ENCODE peak calls at places on chromosomes 3 and 15, in six cellular contexts. N is GM12891, P is HepG2, W is H1, G is K562, F is GM12878. I is an unnamed sample.

GRCh38 chr15:66936115-66936863 is 129.1 kb upstream of the SMAD3 start:
- DNase-seq in F (no peak), N (no peak), P (no peak), W (no peak), G (no peak), I (no peak)

GRCh38 chr3:128226794-128227399 is 73.6 kb downstream of the EEFSEC start:
- DNase-seq in G (peak; percentile 78), P (peak; percentile 31), F (no peak), W (peak; percentile 88), N (peak; percentile 27), I (peak; percentile 39)

GRCh38 chr3:41093476-41093875 is 105.8 kb upstream of the CTNNB1 start:
- DNase-seq in F (no peak), G (no peak), N (no peak), W (no peak), P (no peak), I (no peak)

GRCh38 chr15:61832223-61832622 is 228.0 kb downstream of the VPS13C start:
- DNase-seq in N (no peak), W (no peak), G (no peak), F (no peak), P (no peak), I (no peak)

GRCh38 chr3:3664916-3665315 is 134.3 kb upstream of the LRRN1 start:
- DNase-seq in F (no peak), N (no peak), P (no peak), G (no peak), W (no peak), I (no peak)

GRCh38 chr3:51698209-51698608 is 8.7 kb upstream of the GRM2 start:
- DNase-seq in N (no peak), W (no peak), F (no peak), G (no peak), P (no peak), I (no peak)

GRCh38 chr15:31977812-31978662 is 52.3 kb upstream of the CHRNA7 start:
- DNase-seq in G (peak; percentile 65), W (peak; percentile 92), P (peak; percentile 16), F (no peak), N (peak; percentile 45), I (peak; percentile 31)

GRCh38 chr15:73799466-73799865 is 46.3 kb upstream of the INSYN1 start:
- DNase-seq in N (no peak), P (no peak), G (no peak), W (no peak), F (no peak), I (no peak)

GRCh38 chr3:126152931-126153694 is 27.3 kb downstream of the ALDH1L1 start:
- DNase-seq in F (no peak), P (no peak), W (peak; percentile 19), N (no peak), G (no peak), I (no peak)

GRCh38 chr15:73440571-73440970 is 2.4 kb upstream of the REC114 start:
- DNase-seq in W (no peak), N (no peak), P (no peak), F (no peak), G (no peak), I (no peak)

GRCh38 chr3:16101295-16102186 is 72.9 kb upstream of the GALNT15 start:
- DNase-seq in W (no peak), P (peak; percentile 49), N (no peak), F (no peak), G (no peak), I (no peak)
- TF ChIP-seq TAF1 in W (no peak), P (no peak), N (no peak), F (no peak), G (no peak), I (no peak)

GRCh38 chr3:24450142-24450932 is 44.3 kb downstream of the THRB start:
- DNase-seq in F (no peak), N (no peak), W (no peak), G (no peak), P (peak; percentile 82), I (no peak)
- TF ChIP-seq POLR2A in F (no peak), N (no peak), W (no peak), G (no peak), P (peak; percentile 81), I (no peak)

GRCh38 chr15:82537351-82537908 is 2.8 kb downstream of the RPS17 start:
- DNase-seq in W (no peak), F (no peak), P (no peak), G (no peak), N (no peak), I (no peak)

GRCh38 chr15:82540055-82540983 is at the start of gene RPS17:
- DNase-seq in G (peak; percentile 99), W (peak; percentile 99), P (peak; percentile 88), F (peak; percentile 85), N (peak; percentile 99), I (peak; percentile 99)

GRCh38 chr15:82539690-82540054 is 585 bp downstream of the RPS17 start:
- DNase-seq in P (no peak), W (no peak), F (no peak), N (no peak), G (peak; percentile 16), I (no peak)

GRCh38 chr15:82540984-82541431 is 751 bp upstream of the RPS17 start:
- DNase-seq in G (peak; percentile 37), F (no peak), P (no peak), N (peak; percentile 26), W (peak; percentile 63), I (peak; percentile 37)

GRCh38 chr15:82538961-82539689 is 1.1 kb downstream of the RPS17 start:
- DNase-seq in N (no peak), G (peak; percentile 29), F (no peak), W (no peak), P (peak; percentile 29), I (no peak)
- TF ChIP-seq TAF1 in N (no peak), G (no peak), F (peak; percentile 16), W (no peak), P (no peak), I (no peak)

GRCh38 chr15:43779016-43779415 is 2.2 kb upstream of the ELL3 start:
- DNase-seq in F (no peak), N (no peak), W (no peak), G (no peak), P (no peak), I (no peak)

GRCh38 chr15:43775411-43775965 is 1.3 kb downstream of the ELL3 start:
- DNase-seq in F (no peak), G (no peak), P (peak; percentile 79), W (peak; percentile 66), N (no peak), I (no peak)

GRCh38 chr15:43776101-43776717 is 557 bp downstream of the ELL3 start:
- DNase-seq in W (peak; percentile 84), N (peak; percentile 38), F (peak; percentile 66), G (no peak), P (no peak), I (peak; percentile 47)

GRCh38 chr15:43776718-43777292 is at the start of gene ELL3:
- DNase-seq in G (peak; percentile 44), W (no peak), P (peak; percentile 56), F (no peak), N (peak; percentile 43), I (peak; percentile 44)

DNA sequence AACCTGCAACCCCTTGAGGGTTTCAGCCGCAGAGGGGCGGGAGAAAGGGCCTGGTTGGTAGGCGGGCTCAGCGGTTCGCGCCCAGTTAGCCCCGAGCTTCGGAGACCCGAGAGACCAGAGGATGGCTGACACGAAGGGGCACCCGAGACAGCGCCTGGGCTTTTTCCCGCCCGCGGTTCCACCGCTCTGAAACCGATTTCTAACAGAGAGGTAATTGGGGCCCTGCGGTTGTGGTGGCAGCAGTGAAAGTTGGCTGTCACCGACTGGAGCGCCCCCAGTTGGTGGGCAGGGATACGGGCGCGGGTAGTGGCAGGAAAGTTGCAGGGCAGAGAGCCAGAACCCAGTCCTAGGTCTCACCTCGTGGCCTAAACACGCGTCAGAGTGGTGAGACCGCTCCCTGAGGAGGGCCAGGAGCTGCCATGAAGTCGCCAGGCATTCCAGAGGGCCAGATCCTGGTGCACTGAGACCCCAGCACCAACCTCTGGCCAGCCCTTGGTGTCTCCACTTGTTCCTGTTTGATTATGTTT is 590 bp upstream of the ELL3 start:
- DNase-seq in P (peak; percentile 58), N (peak; percentile 61), W (peak; percentile 90), F (peak; percentile 78), G (peak; percentile 31), I (peak; percentile 66)
- TF ChIP-seq POLR2A in P (peak; percentile 66), N (no peak), W (no peak), F (no peak), G (peak; percentile 39), I (no peak)

GRCh38 chr15:88104357-88104756 is 152.2 kb downstream of the NTRK3 start:
- DNase-seq in G (no peak), N (no peak), W (no peak), P (no peak), F (no peak), I (no peak)

GRCh38 chr15:88108991-88109390 is 147.5 kb downstream of the NTRK3 start:
- DNase-seq in F (no peak), N (no peak), W (no peak), G (no peak), P (no peak), I (no peak)

GRCh38 chr15:88106063-88106462 is 150.5 kb downstream of the NTRK3 start:
- DNase-seq in G (no peak), N (no peak), P (no peak), W (no peak), F (no peak), I (no peak)
- TF ChIP-seq TAF1 in G (no peak), N (no peak), P (no peak), W (no peak), F (no peak), I (no peak)

GRCh38 chr3:5122741-5123706 is 932 bp downstream of the ARL8B start:
- DNase-seq in F (no peak), W (peak; percentile 67), P (peak; percentile 54), N (no peak), G (peak; percentile 64), I (peak; percentile 33)

GRCh38 chr3:5120446-5120845 is 1.6 kb upstream of the ARL8B start:
- DNase-seq in P (no peak), G (no peak), N (no peak), F (no peak), W (no peak), I (no peak)

GRCh38 chr3:5123937-5124336 is 1.8 kb downstream of the ARL8B start:
- DNase-seq in P (no peak), W (no peak), G (no peak), N (no peak), F (no peak), I (no peak)

GRCh38 chr3:5126586-5126985 is 4.5 kb downstream of the ARL8B start:
- DNase-seq in W (no peak), N (no peak), G (no peak), F (no peak), P (no peak), I (no peak)

GRCh38 chr3:5122030-5122740 is at the start of gene ARL8B:
- DNase-seq in G (peak; percentile 95), N (peak; percentile 88), P (peak; percentile 65), F (no peak), W (peak; percentile 94), I (peak; percentile 87)
- TF ChIP-seq POLR2A in G (peak; percentile 91), N (peak; percentile 93), P (peak; percentile 92), F (peak; percentile 98), W (peak; percentile 70), I (peak; percentile 95)

I was measured in GM12892.